ENCODE peak calls at places on chromosome 7, in four cellular contexts. X is OCI-LY7, J is keratinocyte, H is thoracic aorta. K is an unnamed sample. For H3K4me1, the result is how much of the 10 kb centered on the place peaks cover.

GRCh38 chr7:70299447-70299807 is 701.2 kb downstream of the AUTS2 start:
- DNase-seq in X (no peak), J (no peak), H (no peak), K (no peak)

GRCh38 chr7:128922496-128923410 is 12.2 kb upstream of the KCP start:
- DNase-seq in X (no peak), J (no peak), H (no peak), K (no peak)

GRCh38 chr7:116707289-116707688 is 35.3 kb downstream of the MET start:
- DNase-seq in X (no peak), J (no peak), H (no peak), K (no peak)

GRCh38 chr7:30754315-30754877 is 2.5 kb downstream of the INMT start:
- DNase-seq in X (no peak), J (no peak), H (no peak), K (no peak)

GRCh38 chr7:33868151-33868550 is 37.2 kb upstream of the BMPER start:
- DNase-seq in X (no peak), J (no peak), H (no peak), K (no peak)

GRCh38 chr7:10412426-10413019 is 561.1 kb upstream of the PHF14 start:
- DNase-seq in X (peak), J (no peak), H (no peak), K (no peak)

GRCh38 chr7:26588511-26588910 is 275.9 kb downstream of the SKAP2 start:
- DNase-seq in X (peak), J (no peak), H (no peak), K (no peak)

GRCh38 chr7:145644426-145645154 is 472.0 kb upstream of the CNTNAP2 start:
- DNase-seq in X (no peak), J (no peak), H (no peak), K (no peak)

DNA sequence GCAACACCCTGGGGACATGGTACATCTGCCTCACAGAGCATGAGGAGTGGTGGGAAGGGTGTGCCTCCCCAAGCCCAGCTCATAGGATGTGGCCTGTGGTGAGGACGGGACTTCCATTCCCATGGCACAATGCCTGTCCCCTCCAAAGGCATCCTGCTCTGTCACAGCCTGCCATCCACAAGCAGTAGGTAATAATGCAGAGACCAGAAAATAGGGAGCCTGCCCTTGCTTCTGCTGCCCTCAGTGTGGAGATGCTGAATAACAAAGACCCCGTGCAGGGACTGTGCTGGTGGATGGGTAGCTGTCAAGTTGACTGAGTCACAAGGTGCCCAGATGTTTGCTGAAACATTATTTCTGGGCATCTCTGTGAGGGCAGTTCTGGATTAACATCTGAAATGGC is 199.9 kb upstream of the GRB10 start:
- DNase-seq in X (no peak), J (no peak), H (no peak), K (no peak)
- TF ChIP-seq CTCF in X (peak), J (no peak), H (no peak), K (no peak)

DNA sequence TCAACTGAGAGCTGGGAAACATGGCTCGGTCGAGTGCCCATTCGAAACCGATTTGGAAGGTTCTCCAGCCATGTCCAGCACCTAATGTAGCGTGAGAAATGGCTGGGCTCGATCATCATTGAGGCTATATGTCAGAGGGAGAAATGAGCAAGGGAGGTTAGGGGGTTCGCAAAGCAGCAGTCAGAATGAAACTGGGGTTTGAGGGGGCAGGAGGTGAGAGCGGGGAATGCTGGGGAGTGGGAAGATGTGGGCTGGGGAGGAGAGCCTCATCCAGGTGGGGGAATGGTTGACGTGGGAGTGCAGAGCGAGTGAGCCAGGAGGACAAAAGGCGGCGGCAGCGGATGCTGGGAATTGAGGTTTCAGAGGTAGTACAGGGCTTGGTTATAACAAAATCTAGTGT is 34.8 kb upstream of the GALNTL5 start:
- DNase-seq in X (no peak), J (no peak), H (no peak), K (no peak)
- H3K4me1 ChIP-seq in X (under half), J (under half), H (under half), K (under half)

GRCh38 chr7:158760936-158761335 is 56.3 kb upstream of the NCAPG2 start:
- DNase-seq in X (no peak), J (no peak), H (no peak), K (no peak)
- TF ChIP-seq CTCF in X (peak), J (peak), H (no peak), K (peak)

GRCh38 chr7:144384555-144385245 is 18.8 kb downstream of the NOBOX start:
- DNase-seq in X (no peak), J (no peak), H (no peak), K (no peak)
- H3K4me1 ChIP-seq in X (under half), J (under half), H (under half), K (under half)

GRCh38 chr7:6430271-6430940 is 17.3 kb downstream of the DAGLB start:
- DNase-seq in X (peak), J (no peak), H (no peak), K (no peak)
- TF ChIP-seq CTCF in X (peak), J (no peak), H (no peak), K (no peak)